ENCODE peak calls at places on chromosomes 5 and 9, in nine cellular contexts. One of them, this sample, is unnamed.
A peak's percentile ranks its signal among the peaks of the same experiment; 100 is the strongest.

GRCh38 chr9:133677126-133678010 is 41.2 kb downstream of the DBH start:
- DNase-seq in kidney epithelial cell: no peak
- DNase-seq in heart right ventricle: no peak
- DNase-seq in uterus: no peak
- DNase-seq in fibroblast of mammary gland: no peak
- DNase-seq in CD8-positive, alpha-beta T cell: peak; percentile 89
- DNase-seq in fibroblast of lung: no peak
- DNase-seq in WERI-Rb-1: no peak
- DNase-seq in ovary: no peak
- DNase-seq in this sample: no peak

GRCh38 chr5:116401546-116401945 is 173.1 kb downstream of the SEMA6A start:
- DNase-seq in CD8-positive, alpha-beta T cell: no peak
- DNase-seq in fibroblast of mammary gland: no peak
- DNase-seq in fibroblast of lung: no peak
- DNase-seq in heart right ventricle: no peak
- DNase-seq in kidney epithelial cell: no peak
- DNase-seq in ovary: no peak
- DNase-seq in uterus: no peak
- DNase-seq in WERI-Rb-1: no peak
- DNase-seq in this sample: no peak

GRCh38 chr9:14345586-14346237 is 31.8 kb upstream of the NFIB start:
- DNase-seq in ovary: no peak
- DNase-seq in heart right ventricle: no peak
- DNase-seq in uterus: no peak
- DNase-seq in fibroblast of mammary gland: no peak
- DNase-seq in WERI-Rb-1: no peak
- DNase-seq in fibroblast of lung: no peak
- DNase-seq in CD8-positive, alpha-beta T cell: no peak
- DNase-seq in kidney epithelial cell: no peak
- DNase-seq in this sample: no peak

GRCh38 chr5:157571357-157571827 is 4.2 kb downstream of the ADAM19 start:
- DNase-seq in ovary: no peak
- DNase-seq in CD8-positive, alpha-beta T cell: peak; percentile 32
- DNase-seq in heart right ventricle: no peak
- DNase-seq in WERI-Rb-1: no peak
- DNase-seq in fibroblast of lung: peak; percentile 25
- DNase-seq in uterus: no peak
- DNase-seq in fibroblast of mammary gland: no peak
- DNase-seq in kidney epithelial cell: no peak
- DNase-seq in this sample: no peak

GRCh38 chr9:121817476-121817875 is 166.0 kb downstream of the DAB2IP start:
- DNase-seq in kidney epithelial cell: no peak
- DNase-seq in fibroblast of mammary gland: no peak
- DNase-seq in fibroblast of lung: no peak
- DNase-seq in WERI-Rb-1: no peak
- DNase-seq in heart right ventricle: no peak
- DNase-seq in CD8-positive, alpha-beta T cell: no peak
- DNase-seq in ovary: no peak
- DNase-seq in uterus: no peak
- DNase-seq in this sample: no peak

GRCh38 chr5:90434116-90434714 is 24.7 kb upstream of the CETN3 start:
- DNase-seq in CD8-positive, alpha-beta T cell: peak; percentile 56
- DNase-seq in heart right ventricle: no peak
- DNase-seq in fibroblast of mammary gland: peak; percentile 53
- DNase-seq in ovary: peak; percentile 37
- DNase-seq in kidney epithelial cell: no peak
- DNase-seq in fibroblast of lung: peak; percentile 47
- DNase-seq in uterus: peak; percentile 23
- DNase-seq in WERI-Rb-1: peak; percentile 76
- DNase-seq in this sample: no peak

GRCh38 chr5:59799668-59800374 is 93.7 kb downstream of the PDE4D start:
- DNase-seq in ovary: no peak
- DNase-seq in WERI-Rb-1: peak; percentile 18
- DNase-seq in uterus: no peak
- DNase-seq in kidney epithelial cell: no peak
- DNase-seq in heart right ventricle: no peak
- DNase-seq in fibroblast of lung: peak; percentile 79
- DNase-seq in CD8-positive, alpha-beta T cell: no peak
- DNase-seq in fibroblast of mammary gland: peak; percentile 69
- DNase-seq in this sample: no peak

GRCh38 chr9:109477269-109478203 is 20.6 kb downstream of the PTPN3 start:
- DNase-seq in ovary: no peak
- DNase-seq in CD8-positive, alpha-beta T cell: no peak
- DNase-seq in kidney epithelial cell: peak; percentile 93
- DNase-seq in WERI-Rb-1: no peak
- DNase-seq in fibroblast of mammary gland: no peak
- DNase-seq in heart right ventricle: no peak
- DNase-seq in fibroblast of lung: no peak
- DNase-seq in uterus: no peak
- DNase-seq in this sample: no peak

GRCh38 chr5:160197341-160198147 is 31.8 kb upstream of the FABP6 start:
- DNase-seq in uterus: peak; percentile 20
- DNase-seq in fibroblast of lung: peak; percentile 39
- DNase-seq in WERI-Rb-1: no peak
- DNase-seq in fibroblast of mammary gland: peak; percentile 38
- DNase-seq in CD8-positive, alpha-beta T cell: no peak
- DNase-seq in kidney epithelial cell: no peak
- DNase-seq in ovary: peak; percentile 34
- DNase-seq in heart right ventricle: peak; percentile 69
- DNase-seq in this sample: no peak

GRCh38 chr5:140591747-140592372 is 27.2 kb downstream of the SLC35A4 start:
- DNase-seq in fibroblast of mammary gland: peak; percentile 51
- DNase-seq in ovary: no peak
- DNase-seq in CD8-positive, alpha-beta T cell: no peak
- DNase-seq in kidney epithelial cell: no peak
- DNase-seq in uterus: no peak
- DNase-seq in heart right ventricle: no peak
- DNase-seq in fibroblast of lung: no peak
- DNase-seq in WERI-Rb-1: no peak
- DNase-seq in this sample: peak; percentile 21

GRCh38 chr9:4680750-4681149 is 1.4 kb downstream of the CDC37L1 start:
- DNase-seq in ovary: no peak
- DNase-seq in fibroblast of lung: peak; percentile 35
- DNase-seq in fibroblast of mammary gland: peak; percentile 79
- DNase-seq in heart right ventricle: no peak
- DNase-seq in CD8-positive, alpha-beta T cell: no peak
- DNase-seq in WERI-Rb-1: no peak
- DNase-seq in kidney epithelial cell: no peak
- DNase-seq in uterus: no peak
- DNase-seq in this sample: no peak

DNA sequence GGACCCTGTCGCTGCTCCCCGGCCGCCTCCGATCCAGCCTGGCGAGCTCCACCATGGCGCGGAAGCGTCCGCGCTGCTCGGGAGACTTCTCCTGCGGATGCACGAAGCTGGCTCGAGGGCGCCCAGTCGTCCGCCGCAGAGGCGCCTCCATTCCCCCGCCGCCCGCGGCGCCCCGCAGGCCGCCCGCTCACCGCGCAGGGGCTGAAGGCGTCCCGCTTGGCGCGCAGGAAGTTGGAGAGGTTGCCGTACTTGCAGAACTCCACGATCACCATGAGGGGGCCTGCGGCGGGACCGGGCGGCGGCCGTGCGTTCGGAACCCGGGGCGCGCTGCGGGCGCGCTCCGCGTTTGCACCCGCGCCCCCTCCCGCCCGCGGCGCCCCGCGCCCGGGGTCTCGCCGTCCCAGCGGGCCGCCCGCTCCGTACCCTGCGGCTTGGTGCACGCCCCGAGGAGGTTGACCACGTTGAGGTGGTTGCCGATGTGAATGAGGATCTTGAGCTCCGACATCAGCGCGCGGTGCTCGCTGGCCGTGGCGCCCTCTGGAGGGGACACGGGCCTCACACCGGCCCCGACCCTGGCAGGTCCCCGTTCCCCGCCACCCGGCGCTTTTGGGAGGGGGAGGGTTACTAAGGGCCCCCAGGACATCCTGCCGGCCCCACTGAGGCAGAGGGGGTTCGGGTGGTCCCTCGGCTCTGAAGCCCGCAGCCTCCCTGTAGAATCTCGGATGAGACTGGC is 27.7 kb upstream of the SCGB3A1 start:
- DNase-seq in fibroblast of lung: peak; percentile 46
- DNase-seq in uterus: no peak
- DNase-seq in CD8-positive, alpha-beta T cell: peak; percentile 42
- DNase-seq in WERI-Rb-1: peak; percentile 64
- DNase-seq in ovary: no peak
- DNase-seq in kidney epithelial cell: no peak
- DNase-seq in fibroblast of mammary gland: peak; percentile 47
- DNase-seq in heart right ventricle: no peak
- DNase-seq in this sample: no peak
- H3K4me3 ChIP-seq in fibroblast of lung: peak overlapping the region; percentile 32
- H3K4me3 ChIP-seq in uterus: no peak overlapping the region
- H3K4me3 ChIP-seq in CD8-positive, alpha-beta T cell: peak overlapping the region; percentile 33
- H3K4me3 ChIP-seq in WERI-Rb-1: peak overlapping the region; percentile 43
- H3K4me3 ChIP-seq in ovary: no peak overlapping the region
- H3K4me3 ChIP-seq in kidney epithelial cell: peak overlapping the region; percentile 24
- H3K4me3 ChIP-seq in fibroblast of mammary gland: no peak overlapping the region
- H3K4me3 ChIP-seq in heart right ventricle: peak overlapping the region; percentile 29
- H3K4me3 ChIP-seq in this sample: peak overlapping the region; percentile 49

DNA sequence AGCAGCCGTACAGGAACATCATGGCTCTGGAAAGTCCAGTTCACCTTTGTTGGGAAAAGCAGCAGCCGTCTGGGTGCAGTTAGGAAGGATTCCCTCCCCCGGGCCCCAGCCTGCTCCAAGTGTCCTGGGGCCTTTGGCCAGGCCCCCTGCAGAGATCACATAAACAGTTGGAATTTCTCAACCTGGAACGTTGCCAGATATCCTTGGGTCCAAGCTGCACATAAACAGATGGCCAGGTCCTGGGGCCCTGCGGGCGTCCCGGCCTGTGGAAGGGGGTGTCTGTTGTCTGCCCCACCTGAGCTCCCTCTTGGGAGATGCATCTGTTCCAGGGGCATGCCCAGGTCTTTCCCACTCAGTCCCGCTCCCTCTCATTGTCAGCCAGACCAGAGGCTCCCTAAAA is 92.7 kb downstream of the COL5A1 start:
- DNase-seq in heart right ventricle: no peak
- DNase-seq in uterus: peak; percentile 74
- DNase-seq in fibroblast of lung: peak; percentile 74
- DNase-seq in ovary: peak; percentile 69
- DNase-seq in CD8-positive, alpha-beta T cell: no peak
- DNase-seq in kidney epithelial cell: no peak
- DNase-seq in fibroblast of mammary gland: peak; percentile 83
- DNase-seq in WERI-Rb-1: peak; percentile 68
- DNase-seq in this sample: no peak
- TF ChIP-seq CTCF in heart right ventricle: no peak
- TF ChIP-seq CTCF in uterus: no peak
- TF ChIP-seq CTCF in fibroblast of lung: no peak
- TF ChIP-seq CTCF in ovary: no peak
- TF ChIP-seq CTCF in CD8-positive, alpha-beta T cell: no peak
- TF ChIP-seq CTCF in kidney epithelial cell: no peak
- TF ChIP-seq CTCF in fibroblast of mammary gland: no peak
- TF ChIP-seq CTCF in WERI-Rb-1: no peak
- TF ChIP-seq CTCF in this sample: no peak

GRCh38 chr5:142317673-142318261 is 7.1 kb downstream of the SPRY4 start:
- DNase-seq in uterus: no peak
- DNase-seq in CD8-positive, alpha-beta T cell: no peak
- DNase-seq in WERI-Rb-1: no peak
- DNase-seq in fibroblast of lung: peak; percentile 62
- DNase-seq in fibroblast of mammary gland: peak; percentile 38
- DNase-seq in heart right ventricle: no peak
- DNase-seq in kidney epithelial cell: no peak
- DNase-seq in ovary: no peak
- DNase-seq in this sample: no peak
- H3K4me3 ChIP-seq in uterus: no peak overlapping the region
- H3K4me3 ChIP-seq in CD8-positive, alpha-beta T cell: no peak overlapping the region
- H3K4me3 ChIP-seq in WERI-Rb-1: no peak overlapping the region
- H3K4me3 ChIP-seq in fibroblast of lung: no peak overlapping the region
- H3K4me3 ChIP-seq in fibroblast of mammary gland: no peak overlapping the region
- H3K4me3 ChIP-seq in heart right ventricle: peak overlapping the region; percentile 25
- H3K4me3 ChIP-seq in kidney epithelial cell: no peak overlapping the region
- H3K4me3 ChIP-seq in ovary: no peak overlapping the region
- H3K4me3 ChIP-seq in this sample: no peak overlapping the region

DNA sequence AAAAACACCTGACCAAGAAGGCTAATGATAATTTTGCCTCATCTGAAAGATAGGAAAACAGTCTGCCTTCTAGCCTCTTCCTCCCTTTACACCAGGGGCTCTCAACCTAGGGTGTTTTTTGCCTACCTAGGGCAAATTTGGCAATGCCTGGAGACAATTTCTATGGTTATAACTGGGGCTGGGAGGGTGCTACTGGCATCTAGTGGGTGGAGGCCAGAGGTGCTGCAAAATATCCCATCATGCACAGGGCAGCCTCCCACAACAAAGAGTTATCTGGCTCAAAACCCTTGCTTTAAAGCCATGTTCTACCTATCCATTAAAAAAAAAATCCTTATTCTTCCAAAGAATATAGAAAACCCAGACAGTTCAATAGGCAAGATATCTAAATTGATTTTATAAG is 45.0 kb upstream of the NR3C1 start:
- DNase-seq in uterus: no peak
- DNase-seq in CD8-positive, alpha-beta T cell: no peak
- DNase-seq in fibroblast of mammary gland: no peak
- DNase-seq in ovary: no peak
- DNase-seq in WERI-Rb-1: no peak
- DNase-seq in heart right ventricle: no peak
- DNase-seq in kidney epithelial cell: no peak
- DNase-seq in fibroblast of lung: no peak
- DNase-seq in this sample: no peak
- TF ChIP-seq CTCF in uterus: no peak
- TF ChIP-seq CTCF in CD8-positive, alpha-beta T cell: no peak
- TF ChIP-seq CTCF in fibroblast of mammary gland: no peak
- TF ChIP-seq CTCF in ovary: no peak
- TF ChIP-seq CTCF in WERI-Rb-1: no peak
- TF ChIP-seq CTCF in heart right ventricle: no peak
- TF ChIP-seq CTCF in kidney epithelial cell: no peak
- TF ChIP-seq CTCF in fibroblast of lung: no peak
- TF ChIP-seq CTCF in this sample: no peak

DNA sequence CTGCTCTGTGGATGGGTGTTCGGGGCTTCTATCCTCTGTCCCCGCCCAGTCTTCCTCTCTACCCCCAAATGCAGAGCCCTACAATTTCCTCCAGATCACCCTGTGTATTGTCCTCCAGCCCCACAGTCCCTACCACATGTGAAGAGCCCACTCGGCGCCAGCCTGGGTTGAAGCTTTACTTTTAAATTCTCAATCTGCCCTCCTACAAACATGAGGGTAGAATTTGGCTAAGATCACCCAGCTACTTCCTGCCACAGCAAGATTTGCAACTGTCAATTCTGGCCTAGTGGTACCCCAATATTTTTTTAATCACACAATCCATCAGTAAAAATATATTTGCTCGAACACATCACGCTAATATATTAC is 3.9 kb downstream of the AKNA start:
- DNase-seq in fibroblast of lung: no peak
- DNase-seq in uterus: no peak
- DNase-seq in kidney epithelial cell: no peak
- DNase-seq in fibroblast of mammary gland: no peak
- DNase-seq in WERI-Rb-1: no peak
- DNase-seq in heart right ventricle: no peak
- DNase-seq in CD8-positive, alpha-beta T cell: peak; percentile 51
- DNase-seq in ovary: no peak
- DNase-seq in this sample: no peak
- H3K4me3 ChIP-seq in fibroblast of lung: no peak overlapping the region
- H3K4me3 ChIP-seq in uterus: no peak overlapping the region
- H3K4me3 ChIP-seq in kidney epithelial cell: no peak overlapping the region
- H3K4me3 ChIP-seq in fibroblast of mammary gland: no peak overlapping the region
- H3K4me3 ChIP-seq in WERI-Rb-1: no peak overlapping the region
- H3K4me3 ChIP-seq in heart right ventricle: peak overlapping the region; percentile 1
- H3K4me3 ChIP-seq in CD8-positive, alpha-beta T cell: peak overlapping the region; percentile 53
- H3K4me3 ChIP-seq in ovary: no peak overlapping the region
- H3K4me3 ChIP-seq in this sample: no peak overlapping the region

DNA sequence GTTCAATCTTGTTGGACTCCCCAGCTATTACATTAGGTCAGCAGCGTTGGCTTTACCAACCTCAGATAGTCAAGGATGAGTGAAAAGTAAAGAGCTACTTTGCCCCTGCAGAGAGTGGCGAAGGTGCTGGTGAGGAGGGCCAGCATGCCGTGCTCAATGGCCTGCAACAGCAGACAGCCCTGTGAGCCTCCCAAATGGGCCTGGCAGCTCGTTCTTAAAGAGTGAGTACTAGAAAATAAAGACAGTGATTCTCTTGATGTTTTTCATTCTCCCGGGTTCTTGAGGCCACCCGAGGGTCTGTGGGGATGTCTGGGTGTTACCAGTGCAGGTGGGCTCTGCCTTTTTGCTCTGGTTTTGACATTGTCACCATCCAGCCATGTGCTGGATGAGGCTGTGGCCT is 16.2 kb downstream of the GADD45G start:
- DNase-seq in uterus: no peak
- DNase-seq in heart right ventricle: no peak
- DNase-seq in CD8-positive, alpha-beta T cell: no peak
- DNase-seq in kidney epithelial cell: no peak
- DNase-seq in fibroblast of lung: no peak
- DNase-seq in WERI-Rb-1: no peak
- DNase-seq in fibroblast of mammary gland: no peak
- DNase-seq in ovary: no peak
- DNase-seq in this sample: no peak
- TF ChIP-seq CTCF in uterus: no peak
- TF ChIP-seq CTCF in heart right ventricle: no peak
- TF ChIP-seq CTCF in CD8-positive, alpha-beta T cell: no peak
- TF ChIP-seq CTCF in kidney epithelial cell: no peak
- TF ChIP-seq CTCF in fibroblast of lung: no peak
- TF ChIP-seq CTCF in WERI-Rb-1: no peak
- TF ChIP-seq CTCF in fibroblast of mammary gland: no peak
- TF ChIP-seq CTCF in ovary: no peak
- TF ChIP-seq CTCF in this sample: no peak

This sample was measured in AG04449.